ENCODE peak calls at places on chromosomes 13 and 19, in ten cellular contexts. R is fibroblast of pulmonary artery, O is transverse colon, S is suprapubic skin, F is astrocyte, T is breast epithelium, G is cardiac fibroblast, Z is fibroblast of lung, I is upper lobe of right lung, B is left lung. H is an unnamed sample.

GRCh38 chr19:40009674-40010073 is 12.8 kb downstream of the ZNF546 start:
- DNase-seq in F (no peak), S (no peak), Z (no peak), O (no peak), B (no peak), I (no peak), T (no peak), G (no peak), R (no peak), H (no peak)

GRCh38 chr13:93857126-93857525 is 622.4 kb downstream of the DCT start:
- DNase-seq in B (no peak), T (no peak), F (peak), R (peak), I (no peak), S (no peak), G (peak), O (no peak), Z (peak), H (peak)

GRCh38 chr19:32870154-32870573 is 597 bp upstream of the SLC7A9 start:
- DNase-seq in O (no peak), G (no peak), S (no peak), Z (no peak), I (peak), B (no peak), R (no peak), F (no peak), T (no peak), H (no peak)

GRCh38 chr13:102651892-102652291 is 43.0 kb downstream of the METTL21C start:
- DNase-seq in R (peak), Z (no peak), B (no peak), S (no peak), O (no peak), I (no peak), G (peak), T (no peak), F (no peak), H (peak)

GRCh38 chr19:7250057-7250596 is 44.1 kb downstream of the INSR start:
- DNase-seq in I (no peak), F (no peak), B (no peak), O (no peak), Z (no peak), R (no peak), G (no peak), S (no peak), T (no peak), H (no peak)

GRCh38 chr13:40609972-40610726 is 56.3 kb downstream of the FOXO1 start:
- DNase-seq in B (no peak), Z (peak), S (no peak), F (peak), R (no peak), I (no peak), T (no peak), O (peak), G (peak), H (peak)

GRCh38 chr13:94419304-94419943 is 60.1 kb downstream of the DCT start:
- DNase-seq in I (no peak), B (no peak), Z (peak), T (no peak), G (peak), S (no peak), F (peak), R (peak), O (no peak), H (peak)

GRCh38 chr19:29988351-29988750 is 46.3 kb downstream of the URI1 start:
- DNase-seq in S (no peak), O (no peak), R (no peak), G (no peak), T (no peak), I (no peak), B (no peak), F (no peak), Z (no peak), H (no peak)

GRCh38 chr13:25262261-25262660 is 25.0 kb downstream of the MTMR6 start:
- DNase-seq in S (no peak), R (no peak), B (no peak), G (no peak), Z (no peak), I (no peak), F (no peak), T (no peak), O (no peak), H (no peak)
- TF ChIP-seq CTCF in S (no peak), R (no peak), B (no peak), G (no peak), Z (no peak), I (no peak), F (no peak), T (no peak), O (no peak), H (no peak)

DNA sequence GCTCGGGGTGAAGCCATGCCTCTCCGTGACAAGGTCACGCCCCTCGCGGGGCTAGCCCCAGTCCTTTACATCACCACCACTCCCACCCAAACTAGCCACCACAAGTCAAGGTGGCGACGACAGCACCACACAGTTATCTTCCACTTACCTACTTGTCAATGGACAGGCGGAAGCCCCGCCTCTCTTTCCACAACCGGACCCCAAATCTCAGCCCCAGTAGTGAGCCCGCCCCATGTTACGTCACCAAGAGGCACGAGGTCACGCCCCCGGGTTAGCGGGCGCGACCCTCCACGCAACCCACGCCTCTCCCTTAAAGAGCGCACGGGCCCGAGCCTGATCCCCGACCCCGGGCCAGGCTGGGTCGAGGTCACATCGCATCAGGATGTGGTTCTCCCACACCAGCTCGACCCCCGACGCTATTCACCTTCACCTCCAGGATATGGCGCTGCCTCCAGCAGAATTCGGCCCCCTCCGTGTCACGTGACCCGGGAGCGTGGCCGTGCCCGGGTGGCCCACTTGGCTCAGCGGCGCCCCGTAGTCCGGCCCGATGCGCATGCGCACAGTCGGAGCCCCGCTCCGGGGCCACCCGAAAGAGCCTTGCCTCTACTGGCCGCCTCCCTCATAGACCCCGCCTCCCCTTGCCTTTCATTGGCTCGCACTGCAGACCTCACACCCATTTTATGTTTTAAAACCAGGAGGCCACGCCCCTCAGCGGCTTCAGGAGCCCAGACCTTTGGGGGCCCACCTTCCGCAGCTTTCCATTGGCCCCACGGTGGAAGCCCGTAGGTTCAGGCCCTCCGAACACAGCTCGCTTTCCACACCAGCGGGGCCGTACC is 18.2 kb downstream of the SYDE1 start:
- DNase-seq in B (peak), O (peak), F (peak), I (peak), G (peak), S (peak), Z (peak), R (peak), T (peak), H (peak)
- H3K4me3 ChIP-seq in B (peak), O (peak), F (peak), I (peak), G (peak), S (peak), Z (peak), R (peak), T (peak), H (peak)

GRCh38 chr13:112874751-112875300 is 94.2 kb upstream of the MCF2L start:
- DNase-seq in S (peak), T (no peak), F (no peak), B (no peak), I (no peak), Z (no peak), R (no peak), O (no peak), G (no peak), H (no peak)
- TF ChIP-seq CTCF in S (no peak), T (no peak), F (no peak), B (peak), I (no peak), Z (no peak), R (no peak), O (no peak), G (no peak), H (no peak)

DNA sequence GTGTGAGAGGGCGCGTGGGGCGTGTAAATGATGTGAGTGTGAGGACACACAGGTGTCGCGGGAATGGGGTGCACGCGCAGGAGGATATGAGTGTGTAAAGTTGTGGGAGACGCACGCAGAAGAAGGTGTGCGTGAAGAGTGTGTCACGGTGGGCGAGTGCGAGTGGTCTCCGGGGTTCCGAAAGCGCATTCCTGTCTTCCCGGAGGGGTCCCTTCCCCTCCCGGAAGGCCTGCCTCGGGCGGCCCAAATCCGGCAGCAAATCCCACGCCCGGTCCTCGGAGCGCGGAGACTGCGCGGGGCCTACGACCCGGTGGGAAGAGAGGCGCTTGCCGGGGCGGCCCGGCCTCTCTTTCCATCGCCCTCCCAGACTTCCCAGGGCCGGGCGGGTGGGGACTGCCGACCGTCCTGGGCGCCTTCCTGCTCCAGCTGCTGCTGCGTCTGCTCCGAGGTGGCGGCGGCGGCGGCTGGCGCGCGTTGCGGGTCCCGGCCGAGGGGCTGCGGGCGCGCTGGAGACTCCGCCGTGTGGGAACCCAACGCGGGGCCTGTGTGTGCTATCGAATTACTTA is 2.1 kb downstream of the ZIC5 start:
- DNase-seq in Z (no peak), I (no peak), O (no peak), T (no peak), S (no peak), F (no peak), G (no peak), R (no peak), B (no peak), H (no peak)
- H3K4me3 ChIP-seq in Z (no peak), I (peak), O (peak), T (peak), S (peak), F (peak), G (no peak), R (no peak), B (no peak), H (peak)

GRCh38 chr13:84574851-84575250 is 692.6 kb upstream of the SLITRK1 start:
- DNase-seq in I (no peak), Z (peak), S (no peak), T (no peak), F (peak), O (no peak), B (no peak), G (peak), R (peak), H (peak)
- TF ChIP-seq CTCF in I (peak), Z (peak), S (no peak), T (no peak), F (peak), O (no peak), B (no peak), G (peak), R (peak), H (peak)

DNA sequence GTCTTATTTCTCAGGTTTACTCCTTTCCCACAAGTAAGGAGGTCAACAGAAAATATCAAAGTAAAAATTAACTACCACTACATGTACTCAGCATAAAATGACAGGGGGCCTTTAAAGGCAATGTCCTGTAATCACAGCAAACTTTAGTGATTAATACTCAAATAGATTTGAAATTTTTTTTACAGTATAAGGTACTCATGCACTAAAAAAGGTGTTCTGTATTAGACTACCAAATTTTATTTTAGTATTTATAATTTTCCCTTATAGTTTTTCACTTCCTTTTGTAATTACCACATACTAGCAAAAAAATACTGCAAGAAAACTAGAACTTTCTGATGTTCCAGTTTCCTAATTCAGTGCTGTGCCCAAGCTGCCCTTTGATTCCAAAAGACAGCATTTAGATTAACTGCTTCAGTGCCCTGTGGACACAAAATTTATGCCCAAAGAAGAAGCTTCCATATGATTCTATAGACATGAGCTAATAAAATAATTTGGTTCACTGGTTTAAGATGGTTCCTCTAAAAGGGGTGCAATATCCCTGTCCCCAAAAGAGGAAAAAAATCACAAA is 70.6 kb downstream of the KLF12 start:
- DNase-seq in G (no peak), S (no peak), T (no peak), O (no peak), B (no peak), F (no peak), R (no peak), Z (no peak), I (no peak), H (no peak)
- H3K4me3 ChIP-seq in G (no peak), S (no peak), T (no peak), O (no peak), B (no peak), F (peak), R (no peak), Z (no peak), I (no peak), H (no peak)

DNA sequence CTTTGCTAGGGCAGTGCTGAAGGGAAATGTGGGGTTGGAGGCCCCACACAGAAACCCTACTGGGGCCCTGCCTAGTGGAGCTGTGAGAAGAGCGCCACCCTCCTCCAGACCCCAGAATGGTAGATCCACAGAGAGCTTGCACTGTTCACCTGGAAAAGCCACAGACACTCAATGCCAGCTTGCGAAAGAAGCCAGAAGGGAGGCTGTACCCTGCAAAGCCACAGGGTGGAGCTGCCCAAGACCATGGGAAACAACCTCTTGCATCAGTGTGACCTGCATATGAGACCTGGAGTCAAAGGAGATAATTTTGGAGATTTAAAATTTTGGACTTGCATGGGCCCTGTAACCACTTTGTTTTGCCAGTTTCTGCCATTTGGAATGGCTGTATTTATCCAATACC is 615.4 kb upstream of the MIR17HG start:
- DNase-seq in F (no peak), Z (no peak), S (no peak), T (no peak), G (no peak), R (no peak), B (no peak), O (no peak), I (no peak), H (no peak)
- TF ChIP-seq CTCF in F (no peak), Z (no peak), S (no peak), T (no peak), G (no peak), R (no peak), B (no peak), O (no peak), I (no peak), H (peak)

GRCh38 chr19:54281008-54281728 is at the start of gene LILRB2:
- DNase-seq in O (no peak), Z (no peak), F (no peak), S (no peak), B (no peak), G (no peak), T (no peak), I (no peak), R (no peak), H (no peak)
- H3K4me3 ChIP-seq in O (no peak), Z (no peak), F (no peak), S (peak), B (peak), G (no peak), T (no peak), I (peak), R (no peak), H (no peak)

DNA sequence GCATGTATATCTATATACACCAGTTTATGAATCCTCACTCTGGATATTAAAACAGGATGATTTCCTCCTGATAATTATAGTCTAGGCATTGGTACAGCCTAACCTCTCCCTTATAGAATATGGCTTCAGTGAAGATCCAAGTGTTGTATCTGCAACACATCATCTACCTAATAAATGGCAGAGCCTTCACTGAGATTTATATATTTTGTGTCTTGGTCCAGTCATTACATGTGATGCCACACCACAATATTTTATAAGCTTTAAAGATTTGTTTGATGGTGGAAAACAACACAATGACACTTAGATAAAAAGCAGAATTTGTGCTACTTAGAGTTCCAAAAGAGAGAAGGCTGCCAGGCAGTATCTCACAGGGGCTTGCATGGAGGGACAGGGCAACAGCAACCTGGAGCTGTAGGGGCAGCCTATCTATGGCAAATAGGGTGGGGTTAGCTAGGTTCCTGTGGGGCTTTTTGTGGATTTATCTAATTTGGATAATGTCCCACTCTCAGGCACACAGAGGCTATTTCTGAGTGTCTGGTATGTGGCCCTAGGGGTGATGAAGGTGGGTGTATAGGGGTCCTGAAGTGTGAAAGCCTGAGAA is 1736.7 kb upstream of the PRR20A start:
- DNase-seq in I (no peak), G (no peak), R (no peak), O (no peak), F (no peak), Z (no peak), B (no peak), S (no peak), T (no peak), H (no peak)
- TF ChIP-seq CTCF in I (no peak), G (no peak), R (no peak), O (no peak), F (no peak), Z (no peak), B (no peak), S (no peak), T (no peak), H (no peak)